ENCODE peak calls at places on chromosomes 3 and 15, in five cellular contexts. M is heart right ventricle, Y is cardiac fibroblast, D is GM23248, W is adrenal gland. R is an unnamed sample.

GRCh38 chr3:257826-258225 is 61.3 kb downstream of the CHL1 start:
- DNase-seq in W (no peak), Y (no peak), M (no peak), D (no peak), R (no peak)

GRCh38 chr3:172981407-172981983 is 159.5 kb downstream of the SPATA16 start:
- DNase-seq in W (no peak), Y (no peak), M (no peak), D (no peak), R (no peak)

GRCh38 chr15:48682949-48683651 is 37.6 kb upstream of the FBN1 start:
- DNase-seq in Y (peak; percentile 91), M (peak; percentile 34), D (peak; percentile 86), W (peak; percentile 80), R (peak; percentile 83)

GRCh38 chr3:167941234-167941995 is 154.3 kb downstream of the GOLIM4 start:
- DNase-seq in W (peak; percentile 50), D (peak; percentile 83), Y (peak; percentile 92), M (no peak), R (peak; percentile 63)

GRCh38 chr15:78051622-78052405 is 25.7 kb downstream of the TBC1D2B start:
- DNase-seq in Y (peak; percentile 69), M (no peak), W (peak; percentile 61), D (no peak), R (peak; percentile 52)

GRCh38 chr3:172061724-172062184 is 22.4 kb downstream of the FNDC3B start:
- DNase-seq in M (no peak), Y (peak; percentile 42), W (no peak), D (peak; percentile 54), R (peak; percentile 34)

GRCh38 chr3:23697416-23697815 is 108.3 kb upstream of the UBE2E1 start:
- DNase-seq in D (no peak), W (no peak), M (no peak), Y (no peak), R (no peak)

GRCh38 chr15:33111051-33111451 is 83.5 kb downstream of the FMN1 start:
- DNase-seq in Y (no peak), M (no peak), W (no peak), D (peak; percentile 26), R (peak; percentile 48)

GRCh38 chr3:146540236-146540635 is 4.2 kb downstream of the PLSCR1 start:
- DNase-seq in Y (no peak), D (no peak), W (no peak), M (no peak), R (no peak)

GRCh38 chr3:66153961-66154923 is 66.6 kb upstream of the SLC25A26 start:
- DNase-seq in M (peak; percentile 13), W (no peak), D (peak; percentile 69), Y (peak; percentile 55), R (peak; percentile 41)

GRCh38 chr3:49718419-49719213 is 868 bp downstream of the AMIGO3 start:
- DNase-seq in W (no peak), M (no peak), D (no peak), Y (no peak), R (no peak)

GRCh38 chr15:78024883-78025282 is 52.6 kb downstream of the TBC1D2B start:
- DNase-seq in Y (no peak), D (no peak), W (no peak), M (no peak), R (no peak)

GRCh38 chr3:56930706-56931105 is 129.0 kb upstream of the ARHGEF3 start:
- DNase-seq in W (no peak), M (no peak), Y (no peak), D (peak; percentile 37), R (no peak)

GRCh38 chr15:83613716-83614115 is 40.2 kb upstream of the ADAMTSL3 start:
- DNase-seq in D (no peak), M (no peak), Y (peak; percentile 25), W (no peak), R (no peak)

GRCh38 chr15:63019539-63020109 is 22.9 kb upstream of the TPM1 start:
- DNase-seq in M (no peak), D (peak; percentile 71), Y (peak; percentile 78), W (peak; percentile 77), R (peak; percentile 90)

GRCh38 chr3:41247590-41247989 is 48.3 kb downstream of the CTNNB1 start:
- DNase-seq in M (no peak), Y (no peak), D (no peak), W (no peak), R (no peak)

GRCh38 chr3:47871389-47871788 is 68.5 kb downstream of the DHX30 start:
- DNase-seq in D (no peak), M (no peak), W (no peak), Y (no peak), R (no peak)

GRCh38 chr3:14516738-14517345 is 23.3 kb downstream of the GRIP2 start:
- DNase-seq in M (no peak), D (no peak), Y (no peak), W (no peak), R (no peak)

GRCh38 chr15:40014390-40014789 is 24.6 kb downstream of the SRP14 start:
- DNase-seq in D (no peak), M (no peak), Y (no peak), W (no peak), R (no peak)

GRCh38 chr3:181888234-181888633 is 176.5 kb downstream of the SOX2 start:
- DNase-seq in D (no peak), Y (no peak), M (no peak), W (no peak), R (no peak)

GRCh38 chr3:6737223-6737994 is 123.5 kb upstream of the GRM7 start:
- DNase-seq in W (no peak), D (no peak), M (no peak), Y (no peak), R (no peak)

GRCh38 chr15:83947156-83947555 is 288.4 kb upstream of the GOLGA6L4 start:
- DNase-seq in W (no peak), M (no peak), D (no peak), Y (no peak), R (no peak)

GRCh38 chr3:22714758-22715157 is 488.4 kb upstream of the UBE2E2 start:
- DNase-seq in Y (no peak), M (no peak), D (no peak), W (no peak), R (no peak)

GRCh38 chr3:158494657-158495056 is 76.3 kb upstream of the MLF1 start:
- DNase-seq in W (no peak), M (no peak), Y (no peak), D (no peak), R (no peak)

GRCh38 chr15:77832874-77833273 is 200.2 kb upstream of the LINGO1 start:
- DNase-seq in M (no peak), Y (no peak), D (no peak), W (no peak), R (no peak)

GRCh38 chr3:113912551-113913246 is 35.1 kb upstream of the ZDHHC23 start:
- DNase-seq in W (peak; percentile 29), D (peak; percentile 75), M (no peak), Y (peak; percentile 76), R (peak; percentile 46)

GRCh38 chr3:193869221-193870201 is 266.4 kb upstream of the HES1 start:
- DNase-seq in Y (peak; percentile 72), M (peak; percentile 51), D (no peak), W (no peak), R (peak; percentile 91)

GRCh38 chr3:130529816-130530215 is 12.8 kb downstream of the COL6A6 start:
- DNase-seq in W (no peak), M (no peak), D (no peak), Y (no peak), R (no peak)

GRCh38 chr3:161333696-161334095 is 37.6 kb downstream of the SPTSSB start:
- DNase-seq in W (no peak), Y (no peak), M (no peak), D (no peak), R (no peak)

GRCh38 chr15:25623708-25624107 is 184.9 kb upstream of the UBE3A start:
- DNase-seq in W (no peak), Y (no peak), M (no peak), D (no peak), R (no peak)

GRCh38 chr15:62849316-62850129 is 193.0 kb upstream of the TPM1 start:
- DNase-seq in M (no peak), Y (peak; percentile 35), W (no peak), D (no peak), R (no peak)

GRCh38 chr3:126721246-126721645 is 17.2 kb downstream of the CHCHD6 start:
- DNase-seq in W (no peak), D (no peak), Y (no peak), M (no peak), R (no peak)

DNA sequence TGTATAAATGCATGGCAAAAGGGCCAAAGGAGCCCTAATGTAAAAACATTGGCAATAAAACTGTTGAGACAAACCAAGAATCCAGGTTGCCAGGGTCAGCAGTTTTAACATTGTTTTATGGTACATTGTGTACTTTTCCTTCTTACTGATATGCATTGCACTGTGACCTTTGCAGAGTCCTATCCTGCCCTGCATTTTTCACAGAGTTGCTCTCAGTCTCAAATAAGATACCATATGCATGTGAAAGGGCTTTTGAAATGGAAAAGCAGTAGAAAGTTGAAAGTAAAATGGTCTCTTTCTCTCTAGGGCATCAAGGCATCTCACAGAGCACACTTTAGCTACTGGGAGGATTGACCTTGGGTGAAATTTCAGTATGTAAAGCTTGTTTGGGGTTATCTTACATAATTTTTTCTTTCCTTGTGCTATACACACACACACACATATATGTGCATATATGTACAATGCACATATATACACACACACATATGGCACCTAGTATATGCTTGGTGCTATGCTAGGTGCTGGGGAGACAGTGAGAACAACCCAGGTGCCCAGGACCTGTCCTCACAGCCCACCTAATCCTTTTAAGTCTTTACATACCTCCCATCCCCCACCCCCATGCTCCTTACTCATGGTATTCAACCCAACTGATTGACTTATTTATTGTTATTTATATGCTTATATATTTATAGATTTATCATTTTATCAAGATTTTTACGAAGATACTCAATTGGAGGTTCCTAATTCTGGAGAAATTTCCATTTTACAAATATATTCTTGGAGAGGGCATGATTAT is 1.2 kb upstream of the PPP2R3A start:
- DNase-seq in Y (no peak), D (no peak), W (no peak), M (no peak), R (no peak)
- H3K4me3 ChIP-seq in Y (no peak overlapping the region), D (no peak overlapping the region), W (no peak overlapping the region), M (peak overlapping the region; percentile 74), R (no peak overlapping the region)

GRCh38 chr3:187291001-187291511 is 481 bp downstream of the MASP1 start:
- DNase-seq in W (no peak), M (no peak), Y (peak; percentile 48), D (peak; percentile 82), R (peak; percentile 47)
- H3K4me3 ChIP-seq in W (no peak overlapping the region), M (peak overlapping the region; percentile 65), Y (no peak overlapping the region), D (peak overlapping the region; percentile 76), R (peak overlapping the region; percentile 84)

DNA sequence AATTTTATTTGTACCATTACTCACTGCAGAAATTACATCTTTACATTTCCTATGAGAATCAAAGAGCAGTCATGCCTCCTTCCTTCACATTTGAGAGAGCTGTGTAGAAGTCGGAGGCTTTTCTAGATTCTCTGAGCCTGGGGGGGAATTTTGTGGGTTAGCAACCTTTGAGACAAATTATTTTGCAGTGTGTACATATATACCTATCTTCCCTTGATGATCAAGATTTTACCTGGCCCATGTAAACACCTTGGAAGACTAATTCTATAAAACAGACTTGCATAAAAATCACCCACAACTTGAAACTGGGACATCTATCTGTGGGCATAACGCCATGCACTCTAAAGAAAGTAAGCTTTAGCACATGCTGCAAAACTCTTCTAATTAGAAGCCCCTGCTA is 491.5 kb upstream of the MDFIC2 start:
- DNase-seq in W (no peak), Y (no peak), M (no peak), D (no peak), R (no peak)
- H3K4me3 ChIP-seq in W (no peak overlapping the region), Y (no peak overlapping the region), M (no peak overlapping the region), D (no peak overlapping the region), R (no peak overlapping the region)

DNA sequence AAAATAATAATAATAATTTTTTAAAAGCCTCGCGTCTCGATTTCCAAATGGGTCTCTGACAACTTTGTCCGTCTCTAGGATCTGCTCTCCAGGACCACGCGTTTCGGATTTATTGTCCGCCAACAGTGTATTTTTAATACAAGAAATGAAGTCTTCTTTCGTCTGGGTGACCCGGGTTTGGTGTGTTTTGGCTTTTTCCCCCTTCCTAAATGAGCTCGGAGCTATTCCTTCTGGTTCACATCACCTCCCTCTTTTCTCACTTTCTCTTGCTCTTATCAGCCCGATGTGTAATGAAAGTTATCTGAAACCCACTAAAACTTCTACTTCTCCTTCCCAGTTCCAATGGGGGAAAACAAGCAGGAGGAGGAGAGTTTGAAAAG is 516.7 kb downstream of the MECOM start:
- DNase-seq in M (no peak), Y (no peak), W (no peak), D (peak; percentile 55), R (no peak)
- H3K4me3 ChIP-seq in M (peak overlapping the region; percentile 61), Y (peak overlapping the region; percentile 73), W (no peak overlapping the region), D (peak overlapping the region; percentile 97), R (peak overlapping the region; percentile 82)